ENCODE peak calls at places on chromosome 17, in ten cellular contexts. One of them, this sample, is unnamed.

GRCh38 chr17:29713626-29714025 is 90.9 kb upstream of the CORO6 start:
- DNase-seq in PC-9: no peak
- DNase-seq in A549: no peak
- DNase-seq in neural progenitor cell: no peak
- DNase-seq in AG04450: no peak
- DNase-seq in caudate nucleus: no peak
- DNase-seq in cardiac muscle cell: no peak
- DNase-seq in prostate gland: no peak
- DNase-seq in tibial artery: no peak
- DNase-seq in pancreas: no peak
- DNase-seq in this sample: no peak

GRCh38 chr17:40063034-40063765 is 435 bp downstream of the THRA start:
- DNase-seq in PC-9: peak
- DNase-seq in A549: no peak
- DNase-seq in neural progenitor cell: peak
- DNase-seq in AG04450: no peak
- DNase-seq in caudate nucleus: peak
- DNase-seq in cardiac muscle cell: peak
- DNase-seq in prostate gland: no peak
- DNase-seq in tibial artery: peak
- DNase-seq in pancreas: peak
- DNase-seq in this sample: no peak

GRCh38 chr17:29135464-29135863 is 44.7 kb downstream of the MYO18A start:
- DNase-seq in PC-9: no peak
- DNase-seq in A549: no peak
- DNase-seq in neural progenitor cell: no peak
- DNase-seq in AG04450: no peak
- DNase-seq in caudate nucleus: no peak
- DNase-seq in cardiac muscle cell: no peak
- DNase-seq in prostate gland: no peak
- DNase-seq in tibial artery: no peak
- DNase-seq in pancreas: no peak
- DNase-seq in this sample: no peak

GRCh38 chr17:14737984-14738651 is 437.2 kb downstream of the HS3ST3B1 start:
- DNase-seq in PC-9: peak
- DNase-seq in A549: peak
- DNase-seq in neural progenitor cell: peak
- DNase-seq in AG04450: peak
- DNase-seq in caudate nucleus: no peak
- DNase-seq in cardiac muscle cell: peak
- DNase-seq in prostate gland: peak
- DNase-seq in tibial artery: peak
- DNase-seq in pancreas: peak
- DNase-seq in this sample: peak

GRCh38 chr17:43398724-43399595 is at the start of gene ARL4D:
- DNase-seq in PC-9: peak
- DNase-seq in A549: peak
- DNase-seq in neural progenitor cell: peak
- DNase-seq in AG04450: no peak
- DNase-seq in caudate nucleus: peak
- DNase-seq in cardiac muscle cell: peak
- DNase-seq in prostate gland: peak
- DNase-seq in tibial artery: peak
- DNase-seq in pancreas: peak
- DNase-seq in this sample: peak

GRCh38 chr17:488993-489757 is 136.6 kb upstream of the RPH3AL start:
- DNase-seq in PC-9: peak
- DNase-seq in A549: peak
- DNase-seq in neural progenitor cell: peak
- DNase-seq in AG04450: no peak
- DNase-seq in caudate nucleus: no peak
- DNase-seq in cardiac muscle cell: peak
- DNase-seq in prostate gland: no peak
- DNase-seq in tibial artery: no peak
- DNase-seq in pancreas: no peak
- DNase-seq in this sample: no peak

GRCh38 chr17:40058865-40059264 is 3.9 kb upstream of the THRA start:
- DNase-seq in PC-9: no peak
- DNase-seq in A549: no peak
- DNase-seq in neural progenitor cell: no peak
- DNase-seq in AG04450: no peak
- DNase-seq in caudate nucleus: no peak
- DNase-seq in cardiac muscle cell: no peak
- DNase-seq in prostate gland: no peak
- DNase-seq in tibial artery: no peak
- DNase-seq in pancreas: no peak
- DNase-seq in this sample: no peak

GRCh38 chr17:1590031-1590746 is 27.6 kb upstream of the PITPNA start:
- DNase-seq in PC-9: peak
- DNase-seq in A549: peak
- DNase-seq in neural progenitor cell: no peak
- DNase-seq in AG04450: peak
- DNase-seq in caudate nucleus: no peak
- DNase-seq in cardiac muscle cell: peak
- DNase-seq in prostate gland: no peak
- DNase-seq in tibial artery: peak
- DNase-seq in pancreas: no peak
- DNase-seq in this sample: peak

GRCh38 chr17:50549969-50550368 is 3.0 kb downstream of the SPATA20 start:
- DNase-seq in PC-9: no peak
- DNase-seq in A549: no peak
- DNase-seq in neural progenitor cell: no peak
- DNase-seq in AG04450: no peak
- DNase-seq in caudate nucleus: no peak
- DNase-seq in cardiac muscle cell: no peak
- DNase-seq in prostate gland: no peak
- DNase-seq in tibial artery: no peak
- DNase-seq in pancreas: no peak
- DNase-seq in this sample: no peak

GRCh38 chr17:69575346-69575761 is 160.9 kb downstream of the MAP2K6 start:
- DNase-seq in PC-9: no peak
- DNase-seq in A549: peak
- DNase-seq in neural progenitor cell: peak
- DNase-seq in AG04450: peak
- DNase-seq in caudate nucleus: no peak
- DNase-seq in cardiac muscle cell: peak
- DNase-seq in prostate gland: no peak
- DNase-seq in tibial artery: no peak
- DNase-seq in pancreas: no peak
- DNase-seq in this sample: no peak

GRCh38 chr17:72456026-72456569 is 335.3 kb downstream of the SOX9 start:
- DNase-seq in PC-9: peak
- DNase-seq in A549: peak
- DNase-seq in neural progenitor cell: no peak
- DNase-seq in AG04450: no peak
- DNase-seq in caudate nucleus: no peak
- DNase-seq in cardiac muscle cell: peak
- DNase-seq in prostate gland: no peak
- DNase-seq in tibial artery: no peak
- DNase-seq in pancreas: no peak
- DNase-seq in this sample: no peak

GRCh38 chr17:49715717-49716279 is 8.0 kb upstream of the SLC35B1 start:
- DNase-seq in PC-9: no peak
- DNase-seq in A549: no peak
- DNase-seq in neural progenitor cell: no peak
- DNase-seq in AG04450: no peak
- DNase-seq in caudate nucleus: peak
- DNase-seq in cardiac muscle cell: no peak
- DNase-seq in prostate gland: no peak
- DNase-seq in tibial artery: no peak
- DNase-seq in pancreas: no peak
- DNase-seq in this sample: no peak

GRCh38 chr17:42058018-42058417 is 7.6 kb upstream of the C17orf113 start:
- DNase-seq in PC-9: no peak
- DNase-seq in A549: no peak
- DNase-seq in neural progenitor cell: peak
- DNase-seq in AG04450: no peak
- DNase-seq in caudate nucleus: no peak
- DNase-seq in cardiac muscle cell: no peak
- DNase-seq in prostate gland: no peak
- DNase-seq in tibial artery: no peak
- DNase-seq in pancreas: no peak
- DNase-seq in this sample: no peak

GRCh38 chr17:9115446-9116265 is 94.3 kb downstream of the NTN1 start:
- DNase-seq in PC-9: peak
- DNase-seq in A549: peak
- DNase-seq in neural progenitor cell: peak
- DNase-seq in AG04450: no peak
- DNase-seq in caudate nucleus: no peak
- DNase-seq in cardiac muscle cell: peak
- DNase-seq in prostate gland: peak
- DNase-seq in tibial artery: peak
- DNase-seq in pancreas: no peak
- DNase-seq in this sample: peak

GRCh38 chr17:13425390-13425789 is 176.3 kb downstream of the HS3ST3A1 start:
- DNase-seq in PC-9: no peak
- DNase-seq in A549: no peak
- DNase-seq in neural progenitor cell: no peak
- DNase-seq in AG04450: no peak
- DNase-seq in caudate nucleus: no peak
- DNase-seq in cardiac muscle cell: no peak
- DNase-seq in prostate gland: no peak
- DNase-seq in tibial artery: no peak
- DNase-seq in pancreas: no peak
- DNase-seq in this sample: no peak

DNA sequence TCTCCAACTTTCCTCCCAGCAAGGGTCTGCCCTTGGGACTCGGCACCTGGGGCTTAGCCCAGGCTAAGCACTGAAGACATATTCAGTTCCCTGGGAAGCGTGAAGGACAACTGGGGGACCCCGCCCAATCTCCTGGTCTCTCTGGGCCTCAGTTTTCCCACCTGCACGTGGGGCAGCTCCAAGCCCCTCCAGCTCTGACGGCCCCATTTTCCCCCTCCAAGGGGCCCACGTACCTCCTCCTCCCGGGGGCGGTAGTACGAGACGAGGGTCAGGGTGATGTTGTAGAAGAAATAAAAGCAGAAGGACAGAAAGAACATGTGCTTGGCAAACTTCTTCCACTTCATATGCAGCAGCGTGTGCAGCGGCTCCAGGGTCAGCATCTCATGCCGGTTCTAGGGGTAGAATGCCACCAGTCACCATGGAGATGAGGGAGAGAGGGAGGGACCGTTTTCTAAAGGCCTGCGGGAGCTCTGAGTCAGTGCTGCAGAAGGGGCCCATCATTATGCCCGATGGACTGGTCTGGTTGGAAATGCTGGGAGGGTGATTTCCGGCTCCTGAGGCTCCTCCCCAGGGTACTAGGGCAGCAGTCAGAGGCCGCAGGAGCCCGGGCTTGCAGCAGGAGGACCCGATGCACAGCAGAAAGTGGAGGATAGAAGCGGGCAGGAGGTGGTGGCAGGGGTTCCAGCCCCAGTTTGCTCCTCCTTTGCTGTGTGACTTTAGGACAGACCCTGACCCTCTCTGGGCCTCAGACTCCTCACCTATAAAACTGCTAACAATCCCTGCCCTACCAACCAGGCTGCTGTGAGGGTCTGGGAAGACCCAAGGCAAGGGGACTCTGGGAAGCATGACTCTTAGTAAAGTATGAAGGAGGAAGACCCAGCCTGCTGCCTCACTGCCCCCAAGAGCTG is 28.8 kb downstream of the TRPV3 start:
- DNase-seq in PC-9: peak
- DNase-seq in A549: no peak
- DNase-seq in neural progenitor cell: peak
- DNase-seq in AG04450: no peak
- DNase-seq in caudate nucleus: peak
- DNase-seq in cardiac muscle cell: peak
- DNase-seq in prostate gland: no peak
- DNase-seq in tibial artery: peak
- DNase-seq in pancreas: no peak
- DNase-seq in this sample: no peak
- H3K27ac ChIP-seq in PC-9: no peak
- H3K27ac ChIP-seq in A549: no peak
- H3K27ac ChIP-seq in neural progenitor cell: no peak
- H3K27ac ChIP-seq in AG04450: no peak
- H3K27ac ChIP-seq in caudate nucleus: peak
- H3K27ac ChIP-seq in cardiac muscle cell: peak
- H3K27ac ChIP-seq in prostate gland: no peak
- H3K27ac ChIP-seq in tibial artery: no peak
- H3K27ac ChIP-seq in pancreas: no peak
- H3K27ac ChIP-seq in this sample: no peak

GRCh38 chr17:75231741-75232464 is 26.4 kb downstream of the NUP85 start:
- DNase-seq in PC-9: no peak
- DNase-seq in A549: no peak
- DNase-seq in neural progenitor cell: no peak
- DNase-seq in AG04450: no peak
- DNase-seq in caudate nucleus: no peak
- DNase-seq in cardiac muscle cell: no peak
- DNase-seq in prostate gland: no peak
- DNase-seq in tibial artery: no peak
- DNase-seq in pancreas: no peak
- DNase-seq in this sample: no peak
- H3K27ac ChIP-seq in PC-9: no peak
- H3K27ac ChIP-seq in A549: no peak
- H3K27ac ChIP-seq in neural progenitor cell: no peak
- H3K27ac ChIP-seq in AG04450: no peak
- H3K27ac ChIP-seq in caudate nucleus: no peak
- H3K27ac ChIP-seq in cardiac muscle cell: no peak
- H3K27ac ChIP-seq in prostate gland: no peak
- H3K27ac ChIP-seq in tibial artery: no peak
- H3K27ac ChIP-seq in pancreas: no peak
- H3K27ac ChIP-seq in this sample: no peak

DNA sequence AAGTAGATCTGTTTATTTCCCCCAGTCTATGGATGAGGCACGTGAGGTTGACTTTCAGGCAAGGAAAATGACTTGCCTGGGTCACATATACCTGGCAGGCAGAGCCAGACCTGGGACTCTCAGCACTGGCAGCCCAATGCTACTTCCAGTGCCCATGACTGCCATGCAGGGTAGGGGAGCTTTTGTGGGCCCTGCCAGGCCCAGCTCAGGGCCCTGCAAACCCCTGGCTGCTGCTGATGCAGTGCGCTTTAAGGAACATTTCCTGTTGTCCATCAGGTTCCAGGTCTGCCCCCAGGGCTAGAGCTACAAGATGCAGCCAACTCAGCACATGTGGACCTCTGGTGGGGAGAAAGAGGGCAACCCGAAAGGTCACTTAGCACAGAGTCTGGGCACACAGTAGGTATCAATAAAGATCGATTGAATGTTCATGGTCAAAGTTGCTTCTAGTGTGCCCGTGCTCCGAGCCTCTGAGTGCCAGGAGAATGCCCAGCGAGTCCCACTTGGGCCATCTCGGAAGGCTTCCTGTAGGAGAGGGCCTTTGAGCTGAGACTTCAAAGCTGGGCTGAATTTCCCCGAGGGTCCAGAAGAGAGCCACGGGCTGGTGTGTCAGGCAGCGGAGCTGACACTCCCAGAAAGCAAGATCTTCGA is 513 bp upstream of the TBX21 start:
- DNase-seq in PC-9: no peak
- DNase-seq in A549: no peak
- DNase-seq in neural progenitor cell: no peak
- DNase-seq in AG04450: no peak
- DNase-seq in caudate nucleus: no peak
- DNase-seq in cardiac muscle cell: no peak
- DNase-seq in prostate gland: no peak
- DNase-seq in tibial artery: peak
- DNase-seq in pancreas: peak
- DNase-seq in this sample: no peak
- H3K27ac ChIP-seq in PC-9: no peak
- H3K27ac ChIP-seq in A549: peak
- H3K27ac ChIP-seq in neural progenitor cell: no peak
- H3K27ac ChIP-seq in AG04450: no peak
- H3K27ac ChIP-seq in caudate nucleus: no peak
- H3K27ac ChIP-seq in cardiac muscle cell: no peak
- H3K27ac ChIP-seq in prostate gland: no peak
- H3K27ac ChIP-seq in tibial artery: no peak
- H3K27ac ChIP-seq in pancreas: no peak
- H3K27ac ChIP-seq in this sample: no peak

GRCh38 chr17:76279742-76280287 is 14.7 kb downstream of the UBALD2 start:
- DNase-seq in PC-9: no peak
- DNase-seq in A549: no peak
- DNase-seq in neural progenitor cell: no peak
- DNase-seq in AG04450: no peak
- DNase-seq in caudate nucleus: no peak
- DNase-seq in cardiac muscle cell: no peak
- DNase-seq in prostate gland: no peak
- DNase-seq in tibial artery: no peak
- DNase-seq in pancreas: no peak
- DNase-seq in this sample: no peak
- H3K27ac ChIP-seq in PC-9: no peak
- H3K27ac ChIP-seq in A549: no peak
- H3K27ac ChIP-seq in neural progenitor cell: no peak
- H3K27ac ChIP-seq in AG04450: no peak
- H3K27ac ChIP-seq in caudate nucleus: no peak
- H3K27ac ChIP-seq in cardiac muscle cell: no peak
- H3K27ac ChIP-seq in prostate gland: no peak
- H3K27ac ChIP-seq in tibial artery: no peak
- H3K27ac ChIP-seq in pancreas: peak
- H3K27ac ChIP-seq in this sample: no peak